ENCODE peak calls at places on chromosomes 7 and 10, in five cellular contexts. N is stimulated activated naive CD8-positive, alpha-beta T cell treated with anti-CD3 and anti-CD28 coated beads, Interleukin-15, Interleukin-2, amounts not matched to agents 100 U/mL and 50 U/mL, for 24 hours; M is AG09319; Q is amniotic stem cell; X is B cell. E is an unnamed sample.

GRCh38 chr7:1028775-1029636 is 15.3 kb upstream of the GPR146 start:
- DNase-seq in N (peak), M (peak), Q (peak), X (peak), E (peak)

GRCh38 chr10:13615650-13616049 is 28.9 kb downstream of the PRPF18 start:
- DNase-seq in N (no peak), M (no peak), Q (no peak), X (no peak), E (no peak)

GRCh38 chr10:96410296-96410695 is 51.5 kb upstream of the OPALIN start:
- DNase-seq in N (no peak), M (no peak), Q (no peak), X (no peak), E (no peak)

GRCh38 chr7:135335628-135336139 is 102.0 kb downstream of the STRA8 start:
- DNase-seq in N (peak), M (no peak), Q (no peak), X (no peak), E (peak)

GRCh38 chr7:102943425-102944169 is 30.8 kb downstream of the LRRC17 start:
- DNase-seq in N (no peak), M (no peak), Q (no peak), X (no peak), E (no peak)

GRCh38 chr10:96638696-96639095 is 51.9 kb upstream of the TM9SF3 start:
- DNase-seq in N (no peak), M (no peak), Q (no peak), X (no peak), E (no peak)

GRCh38 chr10:103849212-103849877 is 6.0 kb downstream of the SH3PXD2A start:
- DNase-seq in N (no peak), M (no peak), Q (no peak), X (peak), E (no peak)

GRCh38 chr7:90923576-90923975 is 327.5 kb downstream of the CDK14 start:
- DNase-seq in N (no peak), M (no peak), Q (no peak), X (no peak), E (no peak)

GRCh38 chr10:131126321-131127121 is 185.0 kb downstream of the TCERG1L start:
- DNase-seq in N (no peak), M (no peak), Q (no peak), X (no peak), E (no peak)

GRCh38 chr10:109899578-109900355 is 23.5 kb downstream of the XPNPEP1 start:
- DNase-seq in N (no peak), M (no peak), Q (no peak), X (no peak), E (no peak)

GRCh38 chr7:122802211-122802833 is 83.9 kb downstream of the CADPS2 start:
- DNase-seq in N (no peak), M (no peak), Q (no peak), X (no peak), E (no peak)

GRCh38 chr10:44931621-44932337 is 20.6 kb downstream of the TMEM72 start:
- DNase-seq in N (no peak), M (no peak), Q (no peak), X (no peak), E (no peak)

GRCh38 chr10:14554091-14554842 is 220.4 kb downstream of the FAM107B start:
- DNase-seq in N (no peak), M (no peak), Q (no peak), X (peak), E (no peak)

GRCh38 chr10:133315847-133316246 is 7.1 kb downstream of the ZNF511 start:
- DNase-seq in N (no peak), M (no peak), Q (no peak), X (no peak), E (no peak)

GRCh38 chr7:50335795-50336754 is 31.6 kb downstream of the IKZF1 start:
- DNase-seq in N (peak), M (no peak), Q (no peak), X (peak), E (no peak)

GRCh38 chr10:32981760-32982159 is 23.7 kb upstream of the ITGB1 start:
- DNase-seq in N (no peak), M (no peak), Q (no peak), X (no peak), E (no peak)

GRCh38 chr7:74006451-74007259 is 21.3 kb upstream of the ELN start:
- DNase-seq in N (no peak), M (no peak), Q (no peak), X (no peak), E (no peak)

GRCh38 chr10:76649723-76650127 is 987.9 kb downstream of the KCNMA1 start:
- DNase-seq in N (no peak), M (peak), Q (peak), X (no peak), E (no peak)

GRCh38 chr10:49271346-49271745 is 27.6 kb upstream of the C10orf71 start:
- DNase-seq in N (no peak), M (no peak), Q (no peak), X (no peak), E (no peak)

GRCh38 chr7:139727151-139727705 is 50.6 kb downstream of the HIPK2 start:
- DNase-seq in N (no peak), M (peak), Q (no peak), X (no peak), E (no peak)

GRCh38 chr10:5775705-5776104 is 37.5 kb downstream of the GDI2 start:
- DNase-seq in N (peak), M (no peak), Q (no peak), X (peak), E (no peak)

GRCh38 chr7:155824195-155824915 is 12.1 kb upstream of the SHH start:
- DNase-seq in N (no peak), M (no peak), Q (no peak), X (no peak), E (no peak)

GRCh38 chr7:130649004-130649790 is 19.4 kb downstream of the COPG2 start:
- DNase-seq in N (no peak), M (no peak), Q (peak), X (no peak), E (no peak)

GRCh38 chr7:18087031-18087686 is 59.5 kb upstream of the PRPS1L1 start:
- DNase-seq in N (no peak), M (no peak), Q (no peak), X (no peak), E (peak)

GRCh38 chr7:47191876-47192291 is 390.0 kb downstream of the TNS3 start:
- DNase-seq in N (no peak), M (no peak), Q (no peak), X (peak), E (no peak)

GRCh38 chr7:29539471-29539870 is 24.2 kb upstream of the PRR15 start:
- DNase-seq in N (no peak), M (no peak), Q (no peak), X (no peak), E (no peak)

GRCh38 chr7:24378871-24379608 is 95.0 kb downstream of the NPY start:
- DNase-seq in N (no peak), M (no peak), Q (no peak), X (no peak), E (peak)

GRCh38 chr7:1562126-1562525 is 6.1 kb upstream of the TMEM184A start:
- DNase-seq in N (no peak), M (no peak), Q (no peak), X (no peak), E (no peak)

GRCh38 chr7:111113263-111114017 is 22.5 kb downstream of the LRRN3 start:
- DNase-seq in N (no peak), M (no peak), Q (no peak), X (no peak), E (no peak)

GRCh38 chr7:77450613-77451012 is 34.5 kb upstream of the GSAP start:
- DNase-seq in N (no peak), M (no peak), Q (no peak), X (no peak), E (no peak)

GRCh38 chr7:47587389-47587788 is 5.5 kb upstream of the TNS3 start:
- DNase-seq in N (no peak), M (no peak), Q (no peak), X (no peak), E (no peak)

GRCh38 chr10:123021517-123021916 is 12.7 kb downstream of the ACADSB start:
- DNase-seq in N (no peak), M (no peak), Q (no peak), X (no peak), E (no peak)

E was measured in 8988T.